ENCODE peak calls at places on chromosome 17, in nine cellular contexts. J is tibial artery; Q is body of pancreas; K is cardiac fibroblast; T is CD8-positive, alpha-beta T cell; H is IMR-90; R is upper lobe of right lung; E is brain microvascular endothelial cell; U is keratinocyte. C is an unnamed sample.

GRCh38 chr17:76032780-76033108 is 5.6 kb upstream of the EVPL start:
- DNase-seq in Q (peak; percentile 42), E (no peak), T (no peak), J (no peak), U (no peak), R (no peak), K (no peak), H (no peak), C (no peak)

GRCh38 chr17:48322060-48322459 is 108.0 kb downstream of the SKAP1 start:
- DNase-seq in J (no peak), E (no peak), R (no peak), T (no peak), U (no peak), H (peak; percentile 29), Q (no peak), K (peak; percentile 34), C (peak; percentile 10)

GRCh38 chr17:1323336-1323735 is 43.9 kb downstream of the TRARG1 start:
- DNase-seq in J (no peak), Q (no peak), K (peak; percentile 19), U (no peak), H (no peak), R (no peak), E (peak; percentile 10), T (no peak), C (no peak)

GRCh38 chr17:55110521-55110920 is 142.0 kb downstream of the STXBP4 start:
- DNase-seq in J (no peak), H (no peak), U (no peak), R (no peak), K (no peak), E (no peak), Q (no peak), T (no peak), C (no peak)

GRCh38 chr17:18235743-18236256 is 10.4 kb downstream of the LLGL1 start:
- DNase-seq in T (no peak), E (peak; percentile 43), H (peak; percentile 67), U (no peak), Q (no peak), R (no peak), K (peak; percentile 54), J (no peak), C (peak; percentile 89)

GRCh38 chr17:66523378-66524174 is 221.2 kb downstream of the PRKCA start:
- DNase-seq in K (peak; percentile 45), H (peak; percentile 91), Q (no peak), R (no peak), T (no peak), E (no peak), U (no peak), J (no peak), C (no peak)

GRCh38 chr17:41442772-41443171 is 2.0 kb upstream of the KRT38 start:
- DNase-seq in U (no peak), T (no peak), Q (no peak), J (no peak), R (no peak), E (peak; percentile 56), K (peak; percentile 52), H (peak; percentile 57), C (no peak)

GRCh38 chr17:43015579-43015978 is 6.6 kb downstream of the VAT1 start:
- DNase-seq in Q (peak; percentile 34), T (no peak), J (peak; percentile 56), U (no peak), E (no peak), R (no peak), H (no peak), K (no peak), C (no peak)

GRCh38 chr17:27226611-27227234 is 67.2 kb upstream of the WSB1 start:
- DNase-seq in H (peak; percentile 75), E (peak; percentile 69), Q (no peak), K (peak; percentile 80), T (no peak), U (no peak), J (no peak), R (no peak), C (peak; percentile 89)

GRCh38 chr17:14925498-14925897 is 339.6 kb downstream of the PMP22 start:
- DNase-seq in U (no peak), J (no peak), E (no peak), H (no peak), Q (no peak), T (no peak), K (no peak), R (no peak), C (no peak)

GRCh38 chr17:43085489-43085888 is 39.7 kb downstream of the BRCA1 start:
- DNase-seq in J (no peak), H (peak; percentile 39), E (no peak), U (no peak), R (no peak), Q (no peak), K (no peak), T (no peak), C (no peak)

GRCh38 chr17:74961657-74962360 is 10.8 kb downstream of the HID1 start:
- DNase-seq in Q (peak; percentile 90), K (peak; percentile 91), J (peak; percentile 84), R (peak; percentile 89), T (peak; percentile 92), H (peak; percentile 82), E (peak; percentile 78), U (peak; percentile 50), C (peak; percentile 71)

GRCh38 chr17:41974658-41975057 is 8.1 kb downstream of the CNP start:
- DNase-seq in U (no peak), E (no peak), J (no peak), Q (no peak), R (no peak), H (no peak), T (no peak), K (no peak), C (no peak)

GRCh38 chr17:19372004-19372365 is 6.3 kb upstream of the MAPK7 start:
- DNase-seq in R (no peak), E (no peak), K (no peak), Q (no peak), T (no peak), U (no peak), J (no peak), H (no peak), C (no peak)

GRCh38 chr17:48025904-48026502 is 11.6 kb downstream of the COPZ2 start:
- DNase-seq in K (no peak), E (no peak), J (peak; percentile 38), U (no peak), R (no peak), T (no peak), H (no peak), Q (no peak), C (peak; percentile 52)

DNA sequence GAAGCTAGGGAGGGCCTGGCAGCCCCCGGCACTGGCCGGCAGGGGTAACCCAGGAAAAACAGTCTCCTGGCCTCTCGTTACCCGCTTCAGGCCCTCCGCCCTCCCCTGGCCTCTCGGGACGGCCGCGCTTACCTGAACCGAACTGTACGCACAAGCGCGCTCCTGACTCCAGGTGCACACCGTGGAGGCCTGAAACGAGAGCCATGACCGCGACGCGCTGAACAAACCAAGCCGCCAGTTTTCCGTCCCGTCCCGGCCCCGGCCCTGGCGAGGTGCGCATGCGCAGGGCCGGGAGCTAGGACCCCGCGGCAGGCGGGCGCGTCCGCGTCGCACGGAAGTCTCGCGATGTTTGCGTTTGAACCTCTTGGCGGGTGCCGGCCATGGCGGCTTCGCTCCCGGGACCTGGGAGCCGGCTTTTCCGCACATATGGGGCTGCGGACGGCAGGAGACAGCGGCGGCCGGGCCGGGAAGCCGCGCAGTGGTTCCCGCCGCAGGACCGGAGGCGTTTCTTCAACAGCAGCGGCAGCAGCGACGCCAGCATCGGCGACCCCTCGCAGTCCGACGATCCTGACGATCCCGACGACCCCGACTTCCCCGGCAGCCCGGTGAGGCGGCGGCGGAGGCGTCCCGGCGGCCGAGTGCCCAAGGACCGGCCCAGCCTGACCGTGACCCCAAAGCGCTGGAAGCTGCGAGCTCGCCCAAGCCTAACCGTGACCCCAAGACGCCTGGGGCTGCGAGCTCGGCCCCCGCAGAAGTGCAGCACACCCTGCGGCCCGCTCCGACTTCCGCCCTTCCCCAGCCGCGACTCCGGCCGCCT is at the start of gene HASPIN:
- DNase-seq in Q (peak; percentile 91), T (peak; percentile 94), U (no peak), K (peak; percentile 92), R (peak; percentile 96), E (peak; percentile 56), J (peak; percentile 78), H (peak; percentile 84), C (peak; percentile 69)
- TF ChIP-seq CTCF in Q (peak; percentile 39), T (no peak), U (peak; percentile 27), K (peak; percentile 50), R (peak; percentile 36), E (peak; percentile 64), J (peak; percentile 45), H (peak; percentile 19), C (peak; percentile 21)

DNA sequence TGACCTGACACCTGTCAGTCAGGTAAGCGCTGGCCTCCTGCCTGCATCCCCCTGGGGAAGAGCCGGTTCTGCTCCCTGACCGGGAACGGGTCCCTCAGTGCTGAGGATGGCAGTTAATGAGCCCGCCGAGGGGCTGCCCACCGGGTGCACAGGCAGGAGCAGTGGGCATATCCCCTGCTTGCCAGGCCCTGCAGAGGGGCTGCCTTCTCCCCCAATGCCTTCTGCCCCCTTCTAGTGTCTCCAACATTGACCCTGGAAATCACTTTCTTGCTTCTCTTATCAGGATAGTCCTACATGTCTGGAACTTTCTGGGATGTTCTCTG is 388.5 kb downstream of the SEC14L1 start:
- DNase-seq in U (no peak), T (no peak), Q (no peak), E (no peak), J (no peak), H (no peak), R (peak; percentile 50), K (no peak), C (no peak)
- H3K4me3 ChIP-seq in U (no peak overlapping the region), T (no peak overlapping the region), Q (no peak overlapping the region), E (no peak overlapping the region), J (no peak overlapping the region), H (no peak overlapping the region), R (no peak overlapping the region), K (no peak overlapping the region), C (no peak overlapping the region)

DNA sequence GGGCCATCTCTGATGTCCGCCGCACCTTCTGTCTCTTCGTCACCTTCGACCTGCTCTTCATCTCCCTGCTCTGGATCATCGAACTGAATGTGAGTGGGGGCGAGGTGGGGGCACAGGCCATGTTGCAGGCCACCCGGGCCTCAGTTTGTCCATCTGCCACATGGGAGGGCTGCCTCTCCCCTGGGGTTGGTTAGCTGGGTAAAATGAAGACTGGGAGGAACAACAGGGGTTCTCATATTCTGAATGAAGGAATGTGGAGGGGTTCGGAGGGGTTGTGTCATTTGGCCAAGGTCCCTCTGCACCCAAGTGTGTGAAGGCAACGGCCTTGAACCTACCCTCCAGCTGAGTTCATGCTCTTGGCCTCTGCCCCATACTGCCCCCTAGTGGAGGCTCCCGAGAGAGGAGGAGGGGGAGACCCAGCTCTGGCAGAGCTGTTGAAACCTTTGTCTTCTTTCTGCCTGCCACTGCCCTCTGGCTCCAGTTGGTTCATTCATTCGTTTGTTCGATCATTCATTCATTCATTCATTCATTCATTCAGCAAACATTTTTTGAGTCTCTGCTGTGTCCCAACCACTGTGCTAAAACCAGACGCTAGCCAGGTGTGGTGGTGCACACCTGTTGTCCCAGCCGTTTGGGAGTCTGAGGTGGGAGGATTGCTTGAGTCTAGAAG is 11.4 kb upstream of the TCAP start:
- DNase-seq in J (peak; percentile 62), Q (peak; percentile 57), T (peak; percentile 88), E (peak; percentile 22), R (peak; percentile 84), K (peak; percentile 59), H (no peak), U (no peak), C (peak; percentile 13)
- TF ChIP-seq CTCF in J (peak; percentile 59), Q (peak; percentile 62), T (peak; percentile 83), E (peak; percentile 96), R (peak; percentile 83), K (peak; percentile 93), H (peak; percentile 70), U (peak; percentile 96), C (peak; percentile 94)

DNA sequence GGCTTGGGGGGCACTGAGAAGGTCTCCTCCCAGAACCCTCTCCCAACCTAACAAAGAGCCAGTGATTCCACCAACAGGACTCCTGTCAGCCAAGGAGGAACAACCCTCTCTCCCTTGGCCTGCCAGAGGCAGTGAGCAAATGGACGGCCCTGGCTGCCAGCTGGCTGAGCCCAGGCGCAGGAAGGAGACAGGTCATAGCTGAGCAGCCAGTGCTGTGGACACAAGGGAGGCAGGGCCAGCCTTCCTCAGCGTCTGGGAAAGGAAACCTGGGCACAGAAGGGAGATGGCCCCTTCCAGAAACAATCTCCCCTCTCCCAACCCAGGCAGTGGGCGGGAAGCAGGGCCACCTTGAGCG is 2.1 kb downstream of the MPO start:
- DNase-seq in R (peak; percentile 69), Q (peak; percentile 21), J (no peak), E (no peak), K (no peak), H (no peak), T (no peak), U (no peak), C (no peak)
- H3K4me3 ChIP-seq in R (peak overlapping the region; percentile 21), Q (no peak overlapping the region), J (peak overlapping the region; percentile 24), E (no peak overlapping the region), K (no peak overlapping the region), H (no peak overlapping the region), T (no peak overlapping the region), U (no peak overlapping the region), C (no peak overlapping the region)

C was measured in bronchial epithelial cell.